ENCODE peak calls at places on chromosomes 3 and 15, in four cellular contexts. One of them, this sample, is unnamed.

GRCh38 chr3:197889204-197889930 is 60.6 kb upstream of the RPL35A start:
- DNase-seq in germinal center: no peak
- DNase-seq in stimulated activated CD8-positive, alpha-beta memory T cell treated with anti-CD3 and anti-CD28 coated beads, Interleukin-7, amount 100 ng/mL, for 48 hours: no peak
- DNase-seq in iPS-NIHi11: peak; percentile 37
- DNase-seq in this sample: no peak

GRCh38 chr15:75904241-75904631 is 558 bp downstream of the FBXO22 start:
- DNase-seq in stimulated activated CD8-positive, alpha-beta memory T cell treated with anti-CD3 and anti-CD28 coated beads, Interleukin-7, amount 100 ng/mL, for 48 hours: peak; percentile 6
- DNase-seq in germinal center: peak; percentile 47
- DNase-seq in iPS-NIHi11: peak; percentile 39
- DNase-seq in this sample: peak; percentile 74

GRCh38 chr3:114060906-114061655 is 4.5 kb downstream of the QTRT2 start:
- DNase-seq in iPS-NIHi11: no peak
- DNase-seq in stimulated activated CD8-positive, alpha-beta memory T cell treated with anti-CD3 and anti-CD28 coated beads, Interleukin-7, amount 100 ng/mL, for 48 hours: no peak
- DNase-seq in germinal center: no peak
- DNase-seq in this sample: no peak

GRCh38 chr15:88911766-88912118 is 1.4 kb downstream of the MFGE8 start:
- DNase-seq in germinal center: peak; percentile 1
- DNase-seq in iPS-NIHi11: peak; percentile 71
- DNase-seq in stimulated activated CD8-positive, alpha-beta memory T cell treated with anti-CD3 and anti-CD28 coated beads, Interleukin-7, amount 100 ng/mL, for 48 hours: no peak
- DNase-seq in this sample: peak; percentile 58

GRCh38 chr3:182294256-182294655 is 499.0 kb upstream of the ATP11B start:
- DNase-seq in stimulated activated CD8-positive, alpha-beta memory T cell treated with anti-CD3 and anti-CD28 coated beads, Interleukin-7, amount 100 ng/mL, for 48 hours: no peak
- DNase-seq in iPS-NIHi11: no peak
- DNase-seq in germinal center: no peak
- DNase-seq in this sample: no peak

GRCh38 chr15:40093224-40093842 is 15.3 kb downstream of the BMF start:
- DNase-seq in iPS-NIHi11: no peak
- DNase-seq in stimulated activated CD8-positive, alpha-beta memory T cell treated with anti-CD3 and anti-CD28 coated beads, Interleukin-7, amount 100 ng/mL, for 48 hours: no peak
- DNase-seq in germinal center: peak; percentile 62
- DNase-seq in this sample: peak; percentile 76

GRCh38 chr3:148727242-148727641 is 29.5 kb downstream of the AGTR1 start:
- DNase-seq in stimulated activated CD8-positive, alpha-beta memory T cell treated with anti-CD3 and anti-CD28 coated beads, Interleukin-7, amount 100 ng/mL, for 48 hours: no peak
- DNase-seq in germinal center: peak; percentile 2
- DNase-seq in iPS-NIHi11: peak; percentile 43
- DNase-seq in this sample: peak; percentile 71

GRCh38 chr15:97977734-97978133 is 17.2 kb downstream of the ARRDC4 start:
- DNase-seq in iPS-NIHi11: no peak
- DNase-seq in stimulated activated CD8-positive, alpha-beta memory T cell treated with anti-CD3 and anti-CD28 coated beads, Interleukin-7, amount 100 ng/mL, for 48 hours: no peak
- DNase-seq in germinal center: no peak
- DNase-seq in this sample: peak; percentile 10

GRCh38 chr15:28123408-28124023 is 24.4 kb upstream of the OCA2 start:
- DNase-seq in germinal center: peak; percentile 53
- DNase-seq in iPS-NIHi11: peak; percentile 84
- DNase-seq in stimulated activated CD8-positive, alpha-beta memory T cell treated with anti-CD3 and anti-CD28 coated beads, Interleukin-7, amount 100 ng/mL, for 48 hours: no peak
- DNase-seq in this sample: peak; percentile 91

GRCh38 chr3:171376125-171376947 is 83.9 kb downstream of the TNIK start:
- DNase-seq in iPS-NIHi11: no peak
- DNase-seq in stimulated activated CD8-positive, alpha-beta memory T cell treated with anti-CD3 and anti-CD28 coated beads, Interleukin-7, amount 100 ng/mL, for 48 hours: no peak
- DNase-seq in germinal center: no peak
- DNase-seq in this sample: no peak

GRCh38 chr15:39579487-39580116 is 1.3 kb upstream of the THBS1 start:
- DNase-seq in germinal center: no peak
- DNase-seq in stimulated activated CD8-positive, alpha-beta memory T cell treated with anti-CD3 and anti-CD28 coated beads, Interleukin-7, amount 100 ng/mL, for 48 hours: no peak
- DNase-seq in iPS-NIHi11: peak; percentile 79
- DNase-seq in this sample: peak; percentile 81

GRCh38 chr3:69364354-69364753 is 21.5 kb downstream of the FRMD4B start:
- DNase-seq in stimulated activated CD8-positive, alpha-beta memory T cell treated with anti-CD3 and anti-CD28 coated beads, Interleukin-7, amount 100 ng/mL, for 48 hours: no peak
- DNase-seq in germinal center: no peak
- DNase-seq in iPS-NIHi11: no peak
- DNase-seq in this sample: no peak

GRCh38 chr3:133891662-133892389 is 3.9 kb downstream of the RAB6B start:
- DNase-seq in stimulated activated CD8-positive, alpha-beta memory T cell treated with anti-CD3 and anti-CD28 coated beads, Interleukin-7, amount 100 ng/mL, for 48 hours: no peak
- DNase-seq in germinal center: no peak
- DNase-seq in iPS-NIHi11: no peak
- DNase-seq in this sample: no peak

GRCh38 chr3:142990706-142991105 is 10.7 kb upstream of the U2SURP start:
- DNase-seq in iPS-NIHi11: no peak
- DNase-seq in stimulated activated CD8-positive, alpha-beta memory T cell treated with anti-CD3 and anti-CD28 coated beads, Interleukin-7, amount 100 ng/mL, for 48 hours: no peak
- DNase-seq in germinal center: no peak
- DNase-seq in this sample: no peak

GRCh38 chr3:152459572-152459971 is 190.8 kb downstream of the MBNL1 start:
- DNase-seq in stimulated activated CD8-positive, alpha-beta memory T cell treated with anti-CD3 and anti-CD28 coated beads, Interleukin-7, amount 100 ng/mL, for 48 hours: no peak
- DNase-seq in germinal center: no peak
- DNase-seq in iPS-NIHi11: no peak
- DNase-seq in this sample: no peak

GRCh38 chr15:55253580-55253979 is 36.0 kb downstream of the RAB27A start:
- DNase-seq in stimulated activated CD8-positive, alpha-beta memory T cell treated with anti-CD3 and anti-CD28 coated beads, Interleukin-7, amount 100 ng/mL, for 48 hours: no peak
- DNase-seq in germinal center: no peak
- DNase-seq in iPS-NIHi11: no peak
- DNase-seq in this sample: no peak

GRCh38 chr3:16865335-16865734 is 19.4 kb upstream of the PLCL2 start:
- DNase-seq in germinal center: no peak
- DNase-seq in iPS-NIHi11: no peak
- DNase-seq in stimulated activated CD8-positive, alpha-beta memory T cell treated with anti-CD3 and anti-CD28 coated beads, Interleukin-7, amount 100 ng/mL, for 48 hours: no peak
- DNase-seq in this sample: no peak

GRCh38 chr3:168722091-168722490 is 626.4 kb upstream of the GOLIM4 start:
- DNase-seq in iPS-NIHi11: no peak
- DNase-seq in germinal center: no peak
- DNase-seq in stimulated activated CD8-positive, alpha-beta memory T cell treated with anti-CD3 and anti-CD28 coated beads, Interleukin-7, amount 100 ng/mL, for 48 hours: no peak
- DNase-seq in this sample: no peak

GRCh38 chr3:128081846-128082245 is 29.6 kb downstream of the SEC61A1 start:
- DNase-seq in stimulated activated CD8-positive, alpha-beta memory T cell treated with anti-CD3 and anti-CD28 coated beads, Interleukin-7, amount 100 ng/mL, for 48 hours: no peak
- DNase-seq in germinal center: no peak
- DNase-seq in iPS-NIHi11: no peak
- DNase-seq in this sample: no peak

GRCh38 chr3:194277547-194278091 is 73.5 kb downstream of the CPN2 start:
- DNase-seq in germinal center: no peak
- DNase-seq in stimulated activated CD8-positive, alpha-beta memory T cell treated with anti-CD3 and anti-CD28 coated beads, Interleukin-7, amount 100 ng/mL, for 48 hours: no peak
- DNase-seq in iPS-NIHi11: peak; percentile 46
- DNase-seq in this sample: peak; percentile 93

GRCh38 chr3:195820901-195821300 is 9.2 kb upstream of the MUC4 start:
- DNase-seq in stimulated activated CD8-positive, alpha-beta memory T cell treated with anti-CD3 and anti-CD28 coated beads, Interleukin-7, amount 100 ng/mL, for 48 hours: no peak
- DNase-seq in iPS-NIHi11: no peak
- DNase-seq in germinal center: no peak
- DNase-seq in this sample: no peak

GRCh38 chr15:52803543-52804306 is 13.6 kb upstream of the ONECUT1 start:
- DNase-seq in germinal center: no peak
- DNase-seq in stimulated activated CD8-positive, alpha-beta memory T cell treated with anti-CD3 and anti-CD28 coated beads, Interleukin-7, amount 100 ng/mL, for 48 hours: no peak
- DNase-seq in iPS-NIHi11: no peak
- DNase-seq in this sample: peak; percentile 49

GRCh38 chr3:87435926-87436630 is 159.7 kb upstream of the POU1F1 start:
- DNase-seq in iPS-NIHi11: no peak
- DNase-seq in stimulated activated CD8-positive, alpha-beta memory T cell treated with anti-CD3 and anti-CD28 coated beads, Interleukin-7, amount 100 ng/mL, for 48 hours: no peak
- DNase-seq in germinal center: no peak
- DNase-seq in this sample: no peak

GRCh38 chr3:169295126-169295525 is 368.4 kb downstream of the MECOM start:
- DNase-seq in stimulated activated CD8-positive, alpha-beta memory T cell treated with anti-CD3 and anti-CD28 coated beads, Interleukin-7, amount 100 ng/mL, for 48 hours: no peak
- DNase-seq in germinal center: no peak
- DNase-seq in iPS-NIHi11: no peak
- DNase-seq in this sample: peak; percentile 25

GRCh38 chr3:23809294-23809693 is 3.5 kb downstream of the UBE2E1 start:
- DNase-seq in iPS-NIHi11: no peak
- DNase-seq in stimulated activated CD8-positive, alpha-beta memory T cell treated with anti-CD3 and anti-CD28 coated beads, Interleukin-7, amount 100 ng/mL, for 48 hours: no peak
- DNase-seq in germinal center: no peak
- DNase-seq in this sample: no peak

GRCh38 chr3:28576590-28577220 is 228.1 kb upstream of the AZI2 start:
- DNase-seq in stimulated activated CD8-positive, alpha-beta memory T cell treated with anti-CD3 and anti-CD28 coated beads, Interleukin-7, amount 100 ng/mL, for 48 hours: no peak
- DNase-seq in iPS-NIHi11: no peak
- DNase-seq in germinal center: no peak
- DNase-seq in this sample: peak; percentile 56

GRCh38 chr3:53495518-53496501 is 1.4 kb downstream of the CACNA1D start:
- DNase-seq in stimulated activated CD8-positive, alpha-beta memory T cell treated with anti-CD3 and anti-CD28 coated beads, Interleukin-7, amount 100 ng/mL, for 48 hours: no peak
- DNase-seq in germinal center: peak; percentile 54
- DNase-seq in iPS-NIHi11: peak; percentile 40
- DNase-seq in this sample: peak; percentile 77

GRCh38 chr3:124107491-124107890 is 115.6 kb upstream of the ROPN1 start:
- DNase-seq in iPS-NIHi11: no peak
- DNase-seq in stimulated activated CD8-positive, alpha-beta memory T cell treated with anti-CD3 and anti-CD28 coated beads, Interleukin-7, amount 100 ng/mL, for 48 hours: no peak
- DNase-seq in germinal center: no peak
- DNase-seq in this sample: no peak

GRCh38 chr3:66035763-66036477 is 2.8 kb downstream of the MAGI1 start:
- DNase-seq in iPS-NIHi11: peak; percentile 61
- DNase-seq in stimulated activated CD8-positive, alpha-beta memory T cell treated with anti-CD3 and anti-CD28 coated beads, Interleukin-7, amount 100 ng/mL, for 48 hours: no peak
- DNase-seq in germinal center: no peak
- DNase-seq in this sample: peak; percentile 58

GRCh38 chr15:64090527-64090926 is 3.1 kb downstream of the CIAO2A start:
- DNase-seq in iPS-NIHi11: no peak
- DNase-seq in stimulated activated CD8-positive, alpha-beta memory T cell treated with anti-CD3 and anti-CD28 coated beads, Interleukin-7, amount 100 ng/mL, for 48 hours: no peak
- DNase-seq in germinal center: peak; percentile 25
- DNase-seq in this sample: no peak

GRCh38 chr3:131142580-131142979 is 115.9 kb downstream of the NEK11 start:
- DNase-seq in iPS-NIHi11: no peak
- DNase-seq in germinal center: no peak
- DNase-seq in stimulated activated CD8-positive, alpha-beta memory T cell treated with anti-CD3 and anti-CD28 coated beads, Interleukin-7, amount 100 ng/mL, for 48 hours: no peak
- DNase-seq in this sample: no peak

GRCh38 chr15:29120593-29121368 is 148.8 kb downstream of the NSMCE3 start:
- DNase-seq in germinal center: no peak
- DNase-seq in stimulated activated CD8-positive, alpha-beta memory T cell treated with anti-CD3 and anti-CD28 coated beads, Interleukin-7, amount 100 ng/mL, for 48 hours: no peak
- DNase-seq in iPS-NIHi11: no peak
- DNase-seq in this sample: no peak

GRCh38 chr3:35383719-35384555 is 255.4 kb upstream of the ARPP21 start:
- DNase-seq in germinal center: no peak
- DNase-seq in iPS-NIHi11: peak; percentile 9
- DNase-seq in stimulated activated CD8-positive, alpha-beta memory T cell treated with anti-CD3 and anti-CD28 coated beads, Interleukin-7, amount 100 ng/mL, for 48 hours: no peak
- DNase-seq in this sample: peak; percentile 37

GRCh38 chr3:134373278-134373941 is 837 bp downstream of the AMOTL2 start:
- DNase-seq in germinal center: no peak
- DNase-seq in iPS-NIHi11: peak; percentile 89
- DNase-seq in stimulated activated CD8-positive, alpha-beta memory T cell treated with anti-CD3 and anti-CD28 coated beads, Interleukin-7, amount 100 ng/mL, for 48 hours: no peak
- DNase-seq in this sample: peak; percentile 97

GRCh38 chr15:63672775-63673174 is 75.6 kb downstream of the FBXL22 start:
- DNase-seq in iPS-NIHi11: no peak
- DNase-seq in germinal center: no peak
- DNase-seq in stimulated activated CD8-positive, alpha-beta memory T cell treated with anti-CD3 and anti-CD28 coated beads, Interleukin-7, amount 100 ng/mL, for 48 hours: no peak
- DNase-seq in this sample: no peak

This sample was measured in left kidney.